ENCODE peak calls at places on chromosome 19, in eight cellular contexts. W is stimulated activated CD8-positive, alpha-beta memory T cell treated with anti-CD3 and anti-CD28 coated beads, Interleukin-15, amount 100 ng/mL, for 4 hours; S is activated CD4-positive, alpha-beta T cell treated with anti-CD3 and anti-CD28 coated beads for 36 hours; M is activated CD8-positive, alpha-beta T cell treated with anti-CD3 and anti-CD28 coated beads for 36 hours; G is EH; V is OCI-M1; R is amniotic stem cell; Z is stimulated activated CD4-positive, alpha-beta T cell treated with anti-CD3 and anti-CD28 coated beads, Interleukin-4, amount 100 ng/mL, for 1 hour. C is an unnamed sample.
A peak's percentile ranks its signal among the peaks of the same experiment; 100 is the strongest.

GRCh38 chr19:4902796-4903195 is at the start of gene ARRDC5:
- DNase-seq in W (no peak), Z (no peak), G (no peak), V (no peak), R (no peak), M (no peak), S (no peak), C (no peak)

GRCh38 chr19:52248256-52248655 is 21.1 kb upstream of the ZNF766 start:
- DNase-seq in S (peak; percentile 82), G (peak; percentile 57), V (peak; percentile 69), R (peak; percentile 5), Z (peak; percentile 67), M (peak; percentile 85), W (peak; percentile 52), C (peak; percentile 81)

GRCh38 chr19:33224694-33225457 is 774 bp downstream of the SLC7A10 start:
- DNase-seq in Z (no peak), V (no peak), M (no peak), G (no peak), R (no peak), W (no peak), S (no peak), C (no peak)

GRCh38 chr19:50330365-50331078 is 1.3 kb upstream of the KCNC3 start:
- DNase-seq in M (peak; percentile 86), R (no peak), G (peak; percentile 26), Z (peak; percentile 82), S (peak; percentile 95), W (peak; percentile 63), V (peak; percentile 85), C (peak; percentile 91)

GRCh38 chr19:35266904-35267817 is 1.6 kb upstream of the USF2 start:
- DNase-seq in R (peak; percentile 26), G (peak; percentile 48), V (peak; percentile 78), Z (peak; percentile 61), W (no peak), S (peak; percentile 60), M (peak; percentile 54), C (peak; percentile 72)

GRCh38 chr19:18996796-18997394 is 36.4 kb downstream of the SUGP2 start:
- DNase-seq in W (no peak), S (no peak), Z (no peak), M (no peak), R (no peak), V (no peak), G (no peak), C (no peak)

GRCh38 chr19:3479819-3480215 is 508 bp downstream of the SMIM24 start:
- DNase-seq in Z (peak; percentile 25), G (peak; percentile 31), S (peak; percentile 68), W (no peak), M (peak; percentile 62), V (peak; percentile 36), R (no peak), C (peak; percentile 78)

GRCh38 chr19:37078717-37079032 is 442 bp downstream of the ZNF420 start:
- DNase-seq in W (no peak), R (no peak), Z (no peak), S (no peak), V (no peak), M (no peak), G (no peak), C (no peak)

GRCh38 chr19:13511947-13512346 is 5.7 kb upstream of the CACNA1A start:
- DNase-seq in S (no peak), M (no peak), G (no peak), W (no peak), V (no peak), Z (no peak), R (no peak), C (no peak)

GRCh38 chr19:15875075-15875474 is 22.8 kb downstream of the CYP4F2 start:
- DNase-seq in W (no peak), V (no peak), Z (no peak), M (no peak), G (no peak), S (no peak), R (no peak), C (no peak)

GRCh38 chr19:5149508-5149907 is 180.6 kb downstream of the KDM4B start:
- DNase-seq in Z (no peak), R (no peak), G (no peak), M (no peak), V (no peak), W (no peak), S (no peak), C (no peak)

GRCh38 chr19:49363265-49364082 is at the start of gene DKKL1:
- DNase-seq in W (peak; percentile 21), M (peak; percentile 91), Z (peak; percentile 51), S (peak; percentile 92), G (peak; percentile 99), V (peak; percentile 100), R (peak; percentile 93), C (peak; percentile 96)

GRCh38 chr19:1773173-1773572 is 19.9 kb downstream of the ONECUT3 start:
- DNase-seq in V (no peak), Z (no peak), M (no peak), S (no peak), W (no peak), R (no peak), G (peak; percentile 75), C (peak; percentile 68)